ENCODE peak calls at places on chromosomes 4 and X, in four cellular contexts. One of them, this sample, is unnamed.
A peak's percentile ranks its signal among the peaks of the same experiment; 100 is the strongest.

GRCh38 chr4:103075435-103075893 is 1.1 kb downstream of the SLC9B2 start:
- DNase-seq in IMR-90: peak; percentile 26
- DNase-seq in H1: no peak
- DNase-seq in mesendoderm: no peak
- DNase-seq in this sample: no peak

GRCh38 chrX:65706041-65706828 is 38.8 kb downstream of the MSN start:
- DNase-seq in IMR-90: peak; percentile 85
- DNase-seq in H1: no peak
- DNase-seq in mesendoderm: peak; percentile 69
- DNase-seq in this sample: no peak

GRCh38 chr4:137543198-137543597 is 10.9 kb upstream of the PCDH18 start:
- DNase-seq in IMR-90: no peak
- DNase-seq in H1: peak; percentile 83
- DNase-seq in mesendoderm: peak; percentile 81
- DNase-seq in this sample: peak; percentile 87

GRCh38 chr4:82710202-82710929 is 88.2 kb downstream of the SCD5 start:
- DNase-seq in IMR-90: no peak
- DNase-seq in H1: no peak
- DNase-seq in mesendoderm: peak; percentile 93
- DNase-seq in this sample: peak; percentile 41

GRCh38 chr4:110753461-110753860 is 130.6 kb upstream of the PITX2 start:
- DNase-seq in IMR-90: no peak
- DNase-seq in H1: no peak
- DNase-seq in mesendoderm: no peak
- DNase-seq in this sample: no peak

GRCh38 chrX:22629105-22629725 is 356.5 kb downstream of the CBLL2 start:
- DNase-seq in IMR-90: peak; percentile 74
- DNase-seq in H1: no peak
- DNase-seq in mesendoderm: no peak
- DNase-seq in this sample: no peak

GRCh38 chrX:12984629-12985303 is 9.9 kb downstream of the TMSB4X start:
- DNase-seq in IMR-90: peak; percentile 35
- DNase-seq in H1: no peak
- DNase-seq in mesendoderm: no peak
- DNase-seq in this sample: no peak

GRCh38 chr4:52407545-52407944 is 251.6 kb downstream of the USP46 start:
- DNase-seq in IMR-90: no peak
- DNase-seq in H1: peak; percentile 15
- DNase-seq in mesendoderm: peak; percentile 82
- DNase-seq in this sample: no peak

GRCh38 chr4:185128272-185129119 is 14.6 kb upstream of the SLC25A4 start:
- DNase-seq in IMR-90: no peak
- DNase-seq in H1: no peak
- DNase-seq in mesendoderm: peak; percentile 82
- DNase-seq in this sample: peak; percentile 70
- H3K27ac ChIP-seq in IMR-90: no peak overlapping the region
- H3K27ac ChIP-seq in H1: no peak overlapping the region
- H3K27ac ChIP-seq in mesendoderm: peak overlapping the region; percentile 76
- H3K27ac ChIP-seq in this sample: no peak overlapping the region

GRCh38 chr4:123557857-123558536 is 161.4 kb downstream of the SPRY1 start:
- DNase-seq in IMR-90: no peak
- DNase-seq in H1: no peak
- DNase-seq in mesendoderm: peak; percentile 56
- DNase-seq in this sample: no peak
- H3K56ac ChIP-seq in IMR-90: no peak overlapping the region
- H3K56ac ChIP-seq in H1: no peak overlapping the region
- H3K56ac ChIP-seq in mesendoderm: no peak overlapping the region
- H3K56ac ChIP-seq in this sample: no peak overlapping the region

DNA sequence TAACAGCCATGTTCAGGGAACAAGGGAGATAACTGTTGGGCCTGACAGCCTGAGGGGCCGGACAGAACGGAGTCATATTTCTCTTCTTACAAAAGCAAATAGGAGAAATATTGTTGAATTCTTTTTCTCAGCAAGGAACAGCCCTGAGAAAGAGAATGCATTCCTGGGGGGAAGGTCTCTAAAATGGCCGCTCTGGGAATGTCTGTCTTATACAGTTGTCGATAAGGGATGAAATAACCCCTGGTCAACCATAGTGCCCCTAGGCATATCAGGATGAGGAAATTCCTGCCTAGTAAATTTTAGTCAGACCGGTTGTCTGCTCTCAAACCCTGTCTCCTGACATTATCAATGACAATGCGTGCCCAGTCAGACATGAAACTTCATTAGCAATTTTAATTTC is 1925.5 kb downstream of the PCDH7 start:
- DNase-seq in IMR-90: no peak
- DNase-seq in H1: no peak
- DNase-seq in mesendoderm: peak; percentile 17
- DNase-seq in this sample: no peak
- H3K27ac ChIP-seq in IMR-90: no peak overlapping the region
- H3K27ac ChIP-seq in H1: no peak overlapping the region
- H3K27ac ChIP-seq in mesendoderm: no peak overlapping the region
- H3K27ac ChIP-seq in this sample: no peak overlapping the region

GRCh38 chr4:184587746-184588145 is 61.5 kb downstream of the CASP3 start:
- DNase-seq in IMR-90: no peak
- DNase-seq in H1: no peak
- DNase-seq in mesendoderm: no peak
- DNase-seq in this sample: no peak

GRCh38 chr4:184593461-184593860 is 55.8 kb downstream of the CASP3 start:
- DNase-seq in IMR-90: no peak
- DNase-seq in H1: no peak
- DNase-seq in mesendoderm: no peak
- DNase-seq in this sample: no peak

GRCh38 chr4:184588893-184589292 is 60.4 kb downstream of the CASP3 start:
- DNase-seq in IMR-90: no peak
- DNase-seq in H1: no peak
- DNase-seq in mesendoderm: no peak
- DNase-seq in this sample: no peak

GRCh38 chr4:184591070-184591677 is 58.1 kb downstream of the CASP3 start:
- DNase-seq in IMR-90: no peak
- DNase-seq in H1: no peak
- DNase-seq in mesendoderm: no peak
- DNase-seq in this sample: no peak

GRCh38 chr4:184590196-184590595 is 59.1 kb downstream of the CASP3 start:
- DNase-seq in IMR-90: no peak
- DNase-seq in H1: no peak
- DNase-seq in mesendoderm: no peak
- DNase-seq in this sample: no peak
- H3K56ac ChIP-seq in IMR-90: no peak overlapping the region
- H3K56ac ChIP-seq in H1: no peak overlapping the region
- H3K56ac ChIP-seq in mesendoderm: no peak overlapping the region
- H3K56ac ChIP-seq in this sample: no peak overlapping the region

GRCh38 chr4:81058621-81059020 is 28.1 kb downstream of the BMP3 start:
- DNase-seq in IMR-90: no peak
- DNase-seq in H1: no peak
- DNase-seq in mesendoderm: no peak
- DNase-seq in this sample: no peak

GRCh38 chr4:81062001-81062400 is 31.5 kb downstream of the BMP3 start:
- DNase-seq in IMR-90: peak; percentile 41
- DNase-seq in H1: no peak
- DNase-seq in mesendoderm: no peak
- DNase-seq in this sample: no peak

GRCh38 chr4:81065446-81065845 is 34.9 kb downstream of the BMP3 start:
- DNase-seq in IMR-90: no peak
- DNase-seq in H1: no peak
- DNase-seq in mesendoderm: no peak
- DNase-seq in this sample: no peak

GRCh38 chr4:81060587-81061339 is 30.3 kb downstream of the BMP3 start:
- DNase-seq in IMR-90: no peak
- DNase-seq in H1: no peak
- DNase-seq in mesendoderm: no peak
- DNase-seq in this sample: no peak

GRCh38 chr4:81061340-81061730 is 30.8 kb downstream of the BMP3 start:
- DNase-seq in IMR-90: no peak
- DNase-seq in H1: no peak
- DNase-seq in mesendoderm: no peak
- DNase-seq in this sample: no peak
- H3K27ac ChIP-seq in IMR-90: no peak overlapping the region
- H3K27ac ChIP-seq in H1: no peak overlapping the region
- H3K27ac ChIP-seq in mesendoderm: no peak overlapping the region
- H3K27ac ChIP-seq in this sample: no peak overlapping the region

GRCh38 chrX:71365876-71366673 is at the start of gene TAF1:
- DNase-seq in IMR-90: peak; percentile 97
- DNase-seq in H1: peak; percentile 75
- DNase-seq in mesendoderm: peak; percentile 98
- DNase-seq in this sample: peak; percentile 94

GRCh38 chrX:71365356-71365875 is 741 bp upstream of the TAF1 start:
- DNase-seq in IMR-90: no peak
- DNase-seq in H1: no peak
- DNase-seq in mesendoderm: no peak
- DNase-seq in this sample: no peak

GRCh38 chrX:71366674-71367256 is 608 bp downstream of the TAF1 start:
- DNase-seq in IMR-90: peak; percentile 16
- DNase-seq in H1: no peak
- DNase-seq in mesendoderm: peak; percentile 10
- DNase-seq in this sample: no peak

GRCh38 chrX:71364221-71364620 is 1.9 kb upstream of the TAF1 start:
- DNase-seq in IMR-90: no peak
- DNase-seq in H1: no peak
- DNase-seq in mesendoderm: no peak
- DNase-seq in this sample: no peak

GRCh38 chrX:71367396-71367795 is 1.2 kb downstream of the TAF1 start:
- DNase-seq in IMR-90: no peak
- DNase-seq in H1: no peak
- DNase-seq in mesendoderm: peak; percentile 7
- DNase-seq in this sample: no peak
- H3K56ac ChIP-seq in IMR-90: peak overlapping the region; percentile 80
- H3K56ac ChIP-seq in H1: no peak overlapping the region
- H3K56ac ChIP-seq in mesendoderm: peak overlapping the region; percentile 96
- H3K56ac ChIP-seq in this sample: no peak overlapping the region

GRCh38 chr4:141020801-141021261 is 112.4 kb downstream of the RNF150 start:
- DNase-seq in IMR-90: peak; percentile 68
- DNase-seq in H1: no peak
- DNase-seq in mesendoderm: no peak
- DNase-seq in this sample: no peak
- H3K27ac ChIP-seq in IMR-90: no peak overlapping the region
- H3K27ac ChIP-seq in H1: no peak overlapping the region
- H3K27ac ChIP-seq in mesendoderm: no peak overlapping the region
- H3K27ac ChIP-seq in this sample: no peak overlapping the region

GRCh38 chr4:2487632-2488031 is 18.7 kb downstream of the RNF4 start:
- DNase-seq in IMR-90: no peak
- DNase-seq in H1: no peak
- DNase-seq in mesendoderm: no peak
- DNase-seq in this sample: no peak
- H3K56ac ChIP-seq in IMR-90: no peak overlapping the region
- H3K56ac ChIP-seq in H1: no peak overlapping the region
- H3K56ac ChIP-seq in mesendoderm: no peak overlapping the region
- H3K56ac ChIP-seq in this sample: no peak overlapping the region

DNA sequence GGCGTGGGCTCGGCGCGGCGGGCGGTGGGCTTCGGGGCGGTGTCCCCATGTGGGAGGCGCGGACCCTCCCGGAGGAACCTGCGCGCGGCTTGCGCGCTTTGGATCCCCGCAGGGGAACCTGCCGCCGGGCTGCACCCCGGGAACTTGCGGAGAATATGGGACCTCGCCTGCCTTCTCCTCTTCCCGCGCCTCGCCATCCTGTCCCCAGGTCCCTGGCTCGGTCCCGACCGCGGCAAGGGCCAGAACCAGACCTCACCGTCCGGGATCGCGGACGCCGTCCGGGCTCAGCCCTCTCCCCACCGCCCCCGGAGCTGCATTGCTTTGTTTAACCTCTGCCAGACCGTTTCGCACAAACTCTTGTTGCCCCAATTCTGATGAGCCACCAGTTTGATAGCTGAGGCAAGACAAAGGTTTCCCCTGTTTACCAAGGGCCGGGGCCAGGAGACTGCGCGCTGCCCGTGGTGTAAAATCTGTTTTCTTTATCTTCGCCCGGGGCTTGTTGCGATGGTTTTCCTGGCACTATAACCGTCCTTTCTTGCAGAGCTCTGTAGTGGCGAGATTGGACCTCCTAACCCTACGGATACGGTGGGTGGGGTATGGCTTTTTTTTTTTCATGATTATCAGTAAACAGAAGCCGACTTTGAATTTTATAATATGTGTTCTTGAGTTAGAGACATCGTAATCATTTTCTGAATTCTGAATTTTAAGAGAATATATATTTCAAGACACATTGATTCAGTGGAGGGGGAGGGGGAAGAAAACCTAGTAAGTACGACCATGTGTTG is 100.9 kb downstream of the CEP135 start:
- DNase-seq in IMR-90: no peak
- DNase-seq in H1: peak; percentile 21
- DNase-seq in mesendoderm: peak; percentile 86
- DNase-seq in this sample: peak; percentile 69
- H3K27ac ChIP-seq in IMR-90: no peak overlapping the region
- H3K27ac ChIP-seq in H1: peak overlapping the region; percentile 84
- H3K27ac ChIP-seq in mesendoderm: peak overlapping the region; percentile 89
- H3K27ac ChIP-seq in this sample: peak overlapping the region; percentile 8

This sample was measured in H9.